ENCODE peak calls at places on chromosome 9, in five cellular contexts. H is bronchial epithelial cell, K is cardiac fibroblast, U is PC-9, W is AG04450. G is an unnamed sample.
A peak's percentile ranks its signal among the peaks of the same experiment; 100 is the strongest.

GRCh38 chr9:97599447-97599846 is 33.7 kb downstream of the TSTD2 start:
- DNase-seq in U (no peak), K (no peak), H (no peak), W (no peak), G (no peak)

GRCh38 chr9:113588242-113588810 is 124.8 kb downstream of the RGS3 start:
- DNase-seq in K (no peak), H (no peak), U (peak; percentile 1), W (no peak), G (no peak)

GRCh38 chr9:15135167-15135792 is 171.7 kb downstream of the TTC39B start:
- DNase-seq in K (peak; percentile 85), W (peak; percentile 47), U (peak; percentile 47), H (peak; percentile 52), G (peak; percentile 63)

GRCh38 chr9:24832307-24832706 is 286.6 kb upstream of the IZUMO3 start:
- DNase-seq in H (no peak), W (no peak), U (no peak), K (no peak), G (no peak)

GRCh38 chr9:70411930-70412677 is 2.4 kb downstream of the KLF9 start:
- DNase-seq in U (peak; percentile 83), K (peak; percentile 94), H (peak; percentile 79), W (no peak), G (peak; percentile 47)

GRCh38 chr9:131492070-131492469 is 10.6 kb upstream of the POMT1 start:
- DNase-seq in K (no peak), W (no peak), U (no peak), H (no peak), G (no peak)

GRCh38 chr9:107866912-107867311 is 377.3 kb upstream of the KLF4 start:
- DNase-seq in U (no peak), K (peak; percentile 51), H (peak; percentile 3), W (no peak), G (no peak)

GRCh38 chr9:16830806-16831205 is 39.7 kb downstream of the BNC2 start:
- DNase-seq in K (no peak), W (no peak), U (no peak), H (no peak), G (no peak)

GRCh38 chr9:127955294-127956015 is 17.8 kb upstream of the DPM2 start:
- DNase-seq in H (peak; percentile 77), K (no peak), W (no peak), U (peak; percentile 97), G (peak; percentile 80)

GRCh38 chr9:72445291-72446000 is 76.0 kb upstream of the TMC1 start:
- DNase-seq in U (no peak), W (no peak), H (no peak), K (no peak), G (no peak)

GRCh38 chr9:35367451-35367850 is 122.5 kb upstream of the RUSC2 start:
- DNase-seq in W (peak; percentile 67), H (peak; percentile 96), U (peak; percentile 72), K (peak; percentile 59), G (no peak)

GRCh38 chr9:693460-694390 is 147.8 kb upstream of the DMRT1 start:
- DNase-seq in U (no peak), W (peak; percentile 57), K (peak; percentile 93), H (no peak), G (no peak)

GRCh38 chr9:115540091-115540490 is 422.1 kb upstream of the TNC start:
- DNase-seq in W (no peak), K (no peak), U (no peak), H (no peak), G (no peak)

GRCh38 chr9:132977626-132978450 is 656 bp upstream of the GFI1B start:
- DNase-seq in U (no peak), H (peak; percentile 33), W (no peak), K (peak; percentile 50), G (peak; percentile 71)

GRCh38 chr9:79686381-79687130 is 114.8 kb downstream of the TLE4 start:
- DNase-seq in K (peak; percentile 76), U (no peak), H (peak; percentile 48), W (peak; percentile 23), G (no peak)
- TF ChIP-seq CTCF in K (no peak), U (no peak), H (no peak), W (no peak), G (no peak)

DNA sequence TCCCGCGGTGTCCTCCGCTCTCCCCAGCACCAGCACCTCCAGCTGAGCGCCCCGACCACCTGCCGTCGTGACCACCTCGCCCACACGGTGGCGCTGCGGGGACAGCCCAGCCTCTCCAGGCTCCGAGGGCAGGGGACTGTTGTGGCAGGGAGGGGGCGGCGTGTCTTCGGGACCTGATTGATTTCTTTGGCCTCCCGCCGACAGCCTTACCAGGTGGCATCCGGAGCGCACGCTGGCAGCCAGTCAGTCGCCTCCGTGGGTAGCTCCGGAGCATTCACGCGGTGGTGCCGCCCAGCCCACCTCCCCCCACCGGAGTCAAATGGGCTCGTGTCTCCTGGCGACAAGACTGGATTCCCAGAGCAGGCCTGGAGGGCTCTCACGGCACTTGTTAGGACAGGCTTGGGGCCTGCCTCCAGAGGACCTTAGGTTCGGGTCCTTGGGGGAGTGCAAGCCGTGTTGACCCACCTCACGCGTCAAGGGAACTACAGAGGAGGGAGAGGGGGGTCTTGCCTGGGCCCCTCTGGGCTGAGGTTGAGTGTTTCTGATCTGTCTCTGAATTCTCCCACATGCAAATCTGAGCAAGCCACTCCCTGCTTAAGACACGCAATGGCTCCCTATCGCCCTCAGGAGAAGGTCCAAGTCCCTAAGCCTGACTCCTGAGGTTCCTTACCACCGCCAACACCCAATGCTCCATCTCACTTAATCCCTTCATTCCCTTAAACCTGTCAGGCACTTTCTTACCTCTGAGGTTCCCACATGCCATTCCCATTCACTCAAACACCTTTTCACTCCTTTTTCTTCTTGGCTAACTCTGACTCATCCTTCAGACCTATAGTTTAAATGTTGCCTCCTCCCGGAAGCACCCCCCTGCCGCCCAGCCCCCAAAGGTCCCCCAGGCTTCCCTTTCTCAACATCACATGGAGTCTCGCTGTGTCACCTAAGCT is 51.2 kb upstream of the GGTA1 start:
- DNase-seq in H (peak; percentile 61), K (peak; percentile 66), U (peak; percentile 61), W (no peak), G (peak; percentile 72)
- H3K4me3 ChIP-seq in H (peak overlapping the region; percentile 26), K (peak overlapping the region; percentile 27), U (peak overlapping the region; percentile 46), W (peak overlapping the region; percentile 53), G (no peak overlapping the region)

GRCh38 chr9:125705893-125706292 is 1.1 kb downstream of the MAPKAP1 start:
- DNase-seq in H (no peak), U (no peak), W (no peak), K (no peak), G (no peak)
- TF ChIP-seq CTCF in H (no peak), U (no peak), W (no peak), K (no peak), G (no peak)

DNA sequence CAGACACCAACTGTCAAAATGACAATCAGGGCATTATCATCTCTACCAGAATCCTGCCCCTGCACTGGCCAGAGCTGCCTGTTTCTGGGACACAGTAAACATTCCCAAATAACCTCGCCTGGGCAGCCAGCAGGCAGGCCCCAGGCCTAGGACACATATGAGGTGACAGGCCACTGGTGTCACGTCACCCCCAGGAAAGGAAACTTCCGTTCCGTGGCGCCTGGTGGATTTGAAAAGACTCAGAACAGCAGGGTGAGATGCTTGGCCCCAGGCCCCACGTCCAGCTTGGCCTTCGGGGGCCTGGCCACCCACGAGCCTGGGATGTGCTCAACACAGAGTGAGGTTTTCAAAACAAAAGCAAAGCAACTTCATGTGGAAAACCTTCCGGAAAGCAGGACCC is 1.3 kb downstream of the SEMA4D start:
- DNase-seq in U (no peak), W (no peak), H (no peak), K (no peak), G (no peak)
- H3K4me3 ChIP-seq in U (peak overlapping the region; percentile 83), W (peak overlapping the region; percentile 58), H (peak overlapping the region; percentile 48), K (no peak overlapping the region), G (peak overlapping the region; percentile 96)

GRCh38 chr9:82101475-82101874 is 112.9 kb downstream of the SPATA31D1 start:
- DNase-seq in H (no peak), W (no peak), U (no peak), K (no peak), G (peak; percentile 2)
- TF ChIP-seq CTCF in H (no peak), W (peak; percentile 6), U (peak; percentile 37), K (peak; percentile 12), G (no peak)

GRCh38 chr9:8362250-8362649 is 562.7 kb upstream of the DMAC1 start:
- DNase-seq in H (no peak), U (no peak), K (no peak), W (no peak), G (no peak)

GRCh38 chr9:8366161-8366926 is 566.8 kb upstream of the DMAC1 start:
- DNase-seq in U (no peak), W (no peak), K (peak; percentile 39), H (peak; percentile 18), G (no peak)

GRCh38 chr9:8365029-8365428 is 565.5 kb upstream of the DMAC1 start:
- DNase-seq in H (peak; percentile 54), K (peak; percentile 67), W (peak; percentile 7), U (no peak), G (no peak)

GRCh38 chr9:8365466-8366160 is 566.0 kb upstream of the DMAC1 start:
- DNase-seq in U (no peak), W (no peak), H (no peak), K (no peak), G (no peak)

GRCh38 chr9:8364021-8364782 is 564.6 kb upstream of the DMAC1 start:
- DNase-seq in W (no peak), K (no peak), H (no peak), U (no peak), G (no peak)
- H3K4me3 ChIP-seq in W (no peak overlapping the region), K (no peak overlapping the region), H (no peak overlapping the region), U (no peak overlapping the region), G (no peak overlapping the region)